ENCODE peak calls at places on chromosomes 7 and 10, in five cellular contexts. G is psoas muscle, X is fibroblast of lung, Z is MM.1S, S is cardiac muscle cell. P is an unnamed sample.

GRCh38 chr7:116930156-116930913 is 23.0 kb upstream of the ST7 start:
- DNase-seq in G (peak), Z (peak), S (peak), X (peak), P (peak)

GRCh38 chr7:42876182-42877068 is 35.4 kb downstream of the C7orf25 start:
- DNase-seq in G (no peak), Z (peak), S (peak), X (peak), P (peak)

GRCh38 chr10:12042409-12042796 is 206 bp downstream of the UPF2 start:
- DNase-seq in X (peak), Z (no peak), S (peak), G (peak), P (peak)

GRCh38 chr7:30969604-30969970 is 5.8 kb downstream of the GHRHR start:
- DNase-seq in S (no peak), Z (no peak), X (no peak), G (no peak), P (no peak)

GRCh38 chr10:11831520-11831951 is 8.4 kb downstream of the PROSER2 start:
- DNase-seq in S (no peak), G (no peak), Z (no peak), X (no peak), P (no peak)

GRCh38 chr10:117594722-117595121 is 52.2 kb downstream of the EMX2 start:
- DNase-seq in G (no peak), S (no peak), Z (no peak), X (no peak), P (no peak)

GRCh38 chr7:104627516-104627915 is 299.1 kb downstream of the LHFPL3 start:
- DNase-seq in Z (peak), S (peak), X (peak), G (no peak), P (peak)

GRCh38 chr10:78865518-78865835 is 203.3 kb upstream of the ZMIZ1 start:
- DNase-seq in X (peak), S (no peak), G (no peak), Z (no peak), P (peak)

GRCh38 chr7:84669177-84669732 is 474.7 kb upstream of the SEMA3A start:
- DNase-seq in X (no peak), S (no peak), Z (no peak), G (no peak), P (peak)

GRCh38 chr7:142797799-142798377 is 27.1 kb downstream of the PRSS2 start:
- DNase-seq in G (no peak), S (no peak), X (peak), Z (no peak), P (no peak)

GRCh38 chr7:97873606-97874005 is 1.4 kb upstream of the ASNS start:
- DNase-seq in S (no peak), Z (no peak), G (no peak), X (no peak), P (no peak)

GRCh38 chr7:131012477-131013031 is 278.5 kb upstream of the KLF14 start:
- DNase-seq in Z (no peak), G (no peak), X (no peak), S (no peak), P (no peak)

GRCh38 chr7:10889266-10889898 is 84.3 kb upstream of the PHF14 start:
- DNase-seq in Z (peak), X (peak), G (no peak), S (peak), P (peak)

GRCh38 chr7:36962367-36962766 is 238.1 kb upstream of the AOAH start:
- DNase-seq in X (peak), S (no peak), G (no peak), Z (no peak), P (no peak)

GRCh38 chr7:2025188-2025587 is 207.6 kb downstream of the MAD1L1 start:
- DNase-seq in S (no peak), Z (no peak), G (no peak), X (no peak), P (no peak)

GRCh38 chr10:86644412-86645110 is 9.8 kb upstream of the OPN4 start:
- DNase-seq in S (no peak), Z (no peak), X (peak), G (no peak), P (no peak)

GRCh38 chr7:101436857-101437576 is 74.3 kb downstream of the COL26A1 start:
- DNase-seq in Z (no peak), S (no peak), G (no peak), X (no peak), P (no peak)

GRCh38 chr10:73773152-73773879 is 8.5 kb upstream of the CHCHD1 start:
- DNase-seq in Z (no peak), S (peak), G (no peak), X (no peak), P (no peak)

GRCh38 chr7:17485905-17486304 is 187.5 kb downstream of the AHR start:
- DNase-seq in X (peak), S (no peak), Z (no peak), G (no peak), P (no peak)

GRCh38 chr7:17486835-17487234 is 188.4 kb downstream of the AHR start:
- DNase-seq in Z (no peak), X (no peak), S (no peak), G (no peak), P (no peak)

GRCh38 chr7:17488829-17489228 is 190.4 kb downstream of the AHR start:
- DNase-seq in X (no peak), G (no peak), S (no peak), Z (no peak), P (no peak)

GRCh38 chr7:17485368-17485767 is 186.9 kb downstream of the AHR start:
- DNase-seq in S (no peak), Z (no peak), X (no peak), G (no peak), P (no peak)

DNA sequence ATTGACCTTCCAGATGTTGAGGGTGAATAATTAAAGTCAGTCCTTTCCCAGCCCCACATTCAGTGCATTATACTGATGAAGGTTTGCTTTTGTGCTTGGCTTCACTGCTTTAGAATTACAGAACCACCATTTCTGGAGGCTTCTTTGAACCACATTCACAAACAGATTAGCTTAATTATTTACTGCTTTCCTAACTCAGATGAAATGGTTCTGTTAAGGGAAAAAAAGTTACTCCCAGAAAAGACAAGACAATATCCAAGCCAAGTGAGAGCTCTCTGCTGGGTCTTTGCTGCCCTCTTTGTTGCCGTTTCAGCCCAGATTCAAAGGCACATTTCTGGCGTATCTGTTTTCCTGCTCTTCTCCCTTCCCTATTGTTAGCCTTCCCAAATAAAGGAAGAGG is 188.9 kb downstream of the AHR start:
- DNase-seq in G (no peak), S (no peak), Z (no peak), X (no peak), P (no peak)
- H3K4me3 ChIP-seq in G (no peak), S (no peak), Z (no peak), X (no peak), P (no peak)

DNA sequence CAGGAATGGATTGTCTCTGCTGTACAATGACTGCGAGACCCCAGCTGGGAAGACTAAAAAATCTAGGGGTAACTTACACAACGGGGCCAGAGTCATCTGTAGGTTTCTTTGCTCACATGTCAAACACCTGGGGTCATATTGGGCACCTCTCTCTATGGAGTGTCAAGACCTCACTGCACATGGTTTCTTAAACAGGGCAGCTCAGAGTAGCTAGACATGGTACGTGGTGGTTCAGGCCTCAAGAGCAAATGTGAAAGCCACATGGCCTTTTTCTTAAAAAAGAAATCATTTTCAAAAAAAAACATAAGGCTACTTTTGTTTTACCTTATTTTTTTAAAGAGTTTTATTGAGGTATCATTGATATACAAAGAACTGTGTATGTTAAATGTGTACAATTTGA is 162.2 kb upstream of the ITGB1 start:
- DNase-seq in S (no peak), X (no peak), G (no peak), Z (no peak), P (no peak)
- TF ChIP-seq CTCF in S (no peak), X (no peak), G (no peak), Z (no peak), P (no peak)

DNA sequence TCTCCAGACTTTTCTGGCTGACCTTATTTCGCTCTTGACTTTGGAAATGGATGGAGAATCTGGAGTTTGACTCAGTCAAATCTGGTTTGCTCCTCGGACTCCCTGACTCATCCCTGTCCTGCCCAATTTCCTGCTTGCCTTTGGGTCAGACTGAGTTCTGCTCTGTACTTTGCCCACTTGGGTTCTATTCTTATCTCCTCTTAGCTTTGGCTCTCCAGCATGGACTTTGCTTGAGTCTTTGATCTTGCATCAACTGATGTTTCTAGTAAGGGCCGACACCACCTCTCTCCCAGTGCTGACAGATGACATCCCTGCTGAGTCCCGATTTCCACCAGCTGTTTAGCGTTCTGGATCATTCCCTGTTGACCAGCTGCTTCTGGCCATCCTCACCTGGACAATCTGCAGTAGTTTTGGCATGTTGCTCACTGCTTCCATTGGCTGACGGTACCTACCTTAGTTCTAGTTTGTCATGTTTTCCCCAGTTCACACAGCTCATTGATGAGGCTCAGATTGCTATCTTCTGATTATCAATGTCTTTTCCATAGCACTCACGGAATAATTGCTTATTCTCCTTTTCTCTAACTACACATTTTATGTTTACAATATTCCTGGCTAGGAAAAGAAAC is 335.4 kb downstream of the SUGCT start:
- DNase-seq in G (no peak), Z (no peak), X (peak), S (no peak), P (no peak)
- H3K4me3 ChIP-seq in G (no peak), Z (no peak), X (peak), S (no peak), P (no peak)

DNA sequence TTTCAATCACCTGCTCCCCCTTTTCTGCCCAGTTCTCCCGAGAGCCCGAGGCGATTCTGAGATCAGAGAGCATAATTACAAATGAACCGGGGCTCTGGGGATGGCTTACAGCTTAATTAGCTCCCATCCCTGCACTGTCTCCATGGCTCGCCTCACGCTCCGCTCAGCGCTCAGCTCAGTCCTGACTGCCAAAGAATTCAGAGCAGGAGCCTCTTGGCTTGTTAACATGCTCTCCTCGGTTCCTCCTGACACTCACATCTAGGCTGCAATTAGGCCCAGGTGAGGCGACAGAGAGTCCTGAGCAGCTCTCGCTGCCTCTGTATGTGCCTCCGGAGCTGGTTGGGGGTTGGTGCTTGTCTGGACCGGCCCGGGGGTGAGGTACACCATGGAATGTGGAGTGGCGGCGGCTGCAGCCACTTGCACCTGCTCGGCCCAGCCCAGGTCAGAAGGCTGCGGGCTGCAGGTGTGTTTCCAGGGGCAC is 111.9 kb downstream of the WDR11 start:
- DNase-seq in G (no peak), Z (no peak), S (no peak), X (no peak), P (no peak)
- TF ChIP-seq CTCF in G (no peak), Z (no peak), S (no peak), X (no peak), P (no peak)

P was measured in fibroblast of pulmonary artery.